ENCODE peak calls at places on chromosomes 16 and 17, in five cellular contexts. P is upper lobe of right lung; D is trophoblast cell; K is stomach; O is CD8-positive, alpha-beta T cell. G is an unnamed sample.
A peak's percentile ranks its signal among the peaks of the same experiment; 100 is the strongest.

GRCh38 chr17:45235071-45236001 is 13.7 kb downstream of the FMNL1 start:
- DNase-seq in K (peak; percentile 83), O (peak; percentile 87), P (peak; percentile 83), D (peak; percentile 84), G (peak; percentile 68)

GRCh38 chr17:29241015-29241963 is 5.4 kb upstream of the CRYBA1 start:
- DNase-seq in K (no peak), O (no peak), D (peak; percentile 95), P (no peak), G (no peak)

GRCh38 chr17:65530158-65530984 is 31.1 kb downstream of the AXIN2 start:
- DNase-seq in O (no peak), P (no peak), K (no peak), D (peak; percentile 96), G (peak; percentile 77)

GRCh38 chr16:84109598-84110325 is 7.0 kb downstream of the MBTPS1 start:
- DNase-seq in D (no peak), P (no peak), K (no peak), O (no peak), G (no peak)

GRCh38 chr16:8733849-8734540 is 59.6 kb downstream of the ABAT start:
- DNase-seq in D (no peak), K (no peak), O (no peak), P (peak; percentile 5), G (no peak)

GRCh38 chr17:16599537-16599936 is 30.5 kb upstream of the ZNF287 start:
- DNase-seq in K (no peak), P (no peak), O (no peak), D (no peak), G (peak; percentile 72)

GRCh38 chr17:358491-359133 is 6.0 kb upstream of the RPH3AL start:
- DNase-seq in P (peak; percentile 61), O (no peak), K (no peak), D (no peak), G (no peak)

GRCh38 chr17:1413281-1413791 is 13.3 kb upstream of the YWHAE start:
- DNase-seq in K (peak; percentile 89), O (no peak), P (peak; percentile 71), D (no peak), G (peak; percentile 89)

GRCh38 chr16:23826528-23827244 is 9.1 kb upstream of the PRKCB start:
- DNase-seq in D (no peak), O (peak; percentile 11), K (no peak), P (no peak), G (peak; percentile 51)

GRCh38 chr16:25925466-25925865 is 233.7 kb downstream of the HS3ST4 start:
- DNase-seq in O (no peak), D (no peak), K (no peak), P (no peak), G (no peak)

GRCh38 chr16:71933913-71934696 is 38.8 kb downstream of the IST1 start:
- DNase-seq in D (no peak), P (no peak), O (no peak), K (no peak), G (no peak)

GRCh38 chr17:35973333-35974260 is 7.7 kb downstream of the CCL16 start:
- DNase-seq in P (no peak), O (no peak), K (no peak), D (peak; percentile 36), G (peak; percentile 64)

GRCh38 chr16:66131156-66131807 is 235.2 kb upstream of the CDH5 start:
- DNase-seq in D (no peak), K (no peak), O (no peak), P (no peak), G (no peak)

GRCh38 chr16:88060524-88061219 is 109.4 kb downstream of the BANP start:
- DNase-seq in K (no peak), P (no peak), D (no peak), O (no peak), G (no peak)

GRCh38 chr16:48831081-48831722 is 221.2 kb upstream of the N4BP1 start:
- DNase-seq in D (peak; percentile 29), K (no peak), P (no peak), O (no peak), G (no peak)

GRCh38 chr17:81713004-81713555 is 996 bp downstream of the SLC25A10 start:
- DNase-seq in O (no peak), P (no peak), K (no peak), D (peak; percentile 12), G (no peak)

GRCh38 chr17:12040478-12040877 is 19.8 kb downstream of the MAP2K4 start:
- DNase-seq in D (no peak), K (no peak), P (no peak), O (no peak), G (no peak)

GRCh38 chr17:81354252-81354943 is 40.9 kb upstream of the BAHCC1 start:
- DNase-seq in K (no peak), O (no peak), P (no peak), D (no peak), G (peak; percentile 44)

GRCh38 chr16:2043980-2044451 is 3.6 kb downstream of the NTHL1 start:
- DNase-seq in P (peak; percentile 89), D (no peak), O (no peak), K (peak; percentile 71), G (no peak)

GRCh38 chr17:74785096-74785980 is 9.2 kb upstream of the NAT9 start:
- DNase-seq in D (peak; percentile 41), K (no peak), P (no peak), O (no peak), G (no peak)

GRCh38 chr16:28063611-28064061 is at the start of gene GSG1L:
- DNase-seq in D (no peak), O (no peak), K (no peak), P (no peak), G (no peak)

GRCh38 chr17:38441429-38442061 is 13.3 kb downstream of the ARHGAP23 start:
- DNase-seq in P (no peak), D (no peak), K (no peak), O (no peak), G (no peak)

GRCh38 chr17:38439436-38439835 is 11.2 kb downstream of the ARHGAP23 start:
- DNase-seq in O (no peak), K (no peak), P (no peak), D (no peak), G (no peak)

GRCh38 chr17:38442548-38442947 is 14.3 kb downstream of the ARHGAP23 start:
- DNase-seq in D (peak; percentile 35), O (no peak), P (no peak), K (no peak), G (no peak)

GRCh38 chr17:38443356-38444026 is 15.2 kb downstream of the ARHGAP23 start:
- DNase-seq in K (no peak), O (no peak), P (no peak), D (no peak), G (no peak)

DNA sequence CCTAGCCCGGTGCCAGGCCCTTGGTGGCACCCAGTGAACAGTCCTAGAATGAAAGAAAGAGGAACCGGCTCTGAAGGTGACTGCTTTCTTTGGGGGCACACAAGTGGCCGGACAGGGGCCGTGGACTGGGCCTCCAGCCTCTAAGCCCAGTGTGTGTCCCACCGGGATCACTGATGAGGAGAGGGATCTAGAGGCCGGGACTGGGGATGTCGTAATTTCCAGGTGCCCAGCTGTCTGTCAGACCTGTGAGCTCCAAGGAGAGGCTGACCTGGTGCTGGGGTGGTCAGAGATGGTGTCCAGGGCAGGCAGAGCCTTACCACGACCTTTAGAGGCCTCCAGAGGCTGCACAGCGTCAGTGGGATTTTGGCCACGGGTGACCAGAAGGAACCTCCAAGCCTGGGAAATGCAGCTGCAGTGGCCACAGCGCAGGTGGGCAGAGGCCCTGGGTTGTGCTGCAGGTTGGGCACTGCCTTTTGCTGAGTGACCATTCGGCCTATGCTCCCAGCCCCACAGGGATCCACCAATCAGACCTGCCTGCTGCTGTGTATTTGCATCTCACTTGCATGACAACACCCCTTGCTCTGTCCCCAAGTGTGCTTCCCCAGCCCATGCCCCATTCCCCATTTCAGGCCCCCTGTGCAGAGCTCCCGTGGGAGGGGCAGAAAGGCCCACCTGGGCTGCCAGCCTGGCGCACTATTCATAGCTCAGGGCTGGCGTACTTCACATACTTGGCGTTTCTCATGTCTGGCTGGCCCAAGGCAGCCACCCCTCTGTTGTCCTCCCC is 12.5 kb downstream of the ARHGAP23 start:
- DNase-seq in K (no peak), P (no peak), O (no peak), D (no peak), G (no peak)
- H3K27ac ChIP-seq in K (peak overlapping the region; percentile 52), P (no peak overlapping the region), O (no peak overlapping the region), D (no peak overlapping the region), G (no peak overlapping the region)

DNA sequence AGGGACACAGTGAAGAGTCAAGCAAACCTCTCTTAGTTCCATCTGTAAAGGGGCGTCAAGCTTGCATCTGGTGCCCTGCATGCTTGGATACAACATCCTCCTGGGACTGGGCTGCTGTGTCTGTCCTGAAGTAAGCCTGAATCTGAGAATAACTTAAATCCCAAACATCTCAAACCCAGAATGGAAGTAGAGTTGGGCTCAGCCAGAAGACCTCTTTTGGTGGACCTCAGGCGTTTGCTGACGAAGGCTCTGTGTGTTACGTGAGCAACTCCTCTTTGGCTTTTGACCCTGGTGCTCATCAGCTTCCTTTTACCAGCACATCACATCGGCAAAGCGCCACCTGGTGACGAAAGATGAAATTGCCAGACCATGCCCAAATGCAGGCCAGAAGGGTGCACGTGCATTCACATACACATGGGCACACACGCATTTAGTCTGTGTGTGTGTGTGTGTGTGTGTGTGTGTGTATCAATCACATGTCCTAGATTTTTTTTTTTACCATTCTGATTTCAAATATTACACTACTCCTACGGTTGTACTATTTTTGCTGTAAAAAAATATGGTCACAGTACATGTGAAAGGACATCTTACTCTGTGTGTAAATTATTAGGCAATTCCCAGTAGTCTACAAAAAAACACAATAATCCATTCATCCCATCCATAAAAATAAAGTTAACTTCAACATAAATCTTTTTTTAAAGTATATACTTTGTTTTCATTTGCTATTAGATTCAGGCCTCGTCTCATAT is 41.1 kb upstream of the FOXJ1 start:
- DNase-seq in O (peak; percentile 96), K (peak; percentile 91), P (peak; percentile 89), D (peak; percentile 97), G (peak; percentile 92)
- H3K4me1 ChIP-seq in O (peaks cover 73% of the 10 kb centered on the region), K (peaks cover 6% of the 10 kb centered on the region), P (no peaks in the 10 kb centered on the region), D (no peaks in the 10 kb centered on the region), G (no peaks in the 10 kb centered on the region)

GRCh38 chr16:67445913-67446907 is 15.3 kb downstream of the HSD11B2 start:
- DNase-seq in K (peak; percentile 61), O (no peak), P (no peak), D (no peak), G (peak; percentile 74)
- H3K4me3 ChIP-seq in K (no peak overlapping the region), O (no peak overlapping the region), P (no peak overlapping the region), D (no peak overlapping the region), G (no peak overlapping the region)

GRCh38 chr17:10790491-10791401 is 13.2 kb downstream of the TMEM238L start:
- DNase-seq in D (peak; percentile 62), K (peak; percentile 87), P (no peak), O (no peak), G (no peak)

GRCh38 chr17:10793256-10793655 is 10.6 kb downstream of the TMEM238L start:
- DNase-seq in D (peak; percentile 87), O (no peak), K (no peak), P (no peak), G (no peak)

GRCh38 chr17:10792156-10792555 is 11.7 kb downstream of the TMEM238L start:
- DNase-seq in P (no peak), K (peak; percentile 85), D (peak; percentile 61), O (no peak), G (peak; percentile 69)

GRCh38 chr17:10787306-10788020 is 16.4 kb downstream of the TMEM238L start:
- DNase-seq in O (no peak), P (no peak), K (no peak), D (peak; percentile 83), G (no peak)

DNA sequence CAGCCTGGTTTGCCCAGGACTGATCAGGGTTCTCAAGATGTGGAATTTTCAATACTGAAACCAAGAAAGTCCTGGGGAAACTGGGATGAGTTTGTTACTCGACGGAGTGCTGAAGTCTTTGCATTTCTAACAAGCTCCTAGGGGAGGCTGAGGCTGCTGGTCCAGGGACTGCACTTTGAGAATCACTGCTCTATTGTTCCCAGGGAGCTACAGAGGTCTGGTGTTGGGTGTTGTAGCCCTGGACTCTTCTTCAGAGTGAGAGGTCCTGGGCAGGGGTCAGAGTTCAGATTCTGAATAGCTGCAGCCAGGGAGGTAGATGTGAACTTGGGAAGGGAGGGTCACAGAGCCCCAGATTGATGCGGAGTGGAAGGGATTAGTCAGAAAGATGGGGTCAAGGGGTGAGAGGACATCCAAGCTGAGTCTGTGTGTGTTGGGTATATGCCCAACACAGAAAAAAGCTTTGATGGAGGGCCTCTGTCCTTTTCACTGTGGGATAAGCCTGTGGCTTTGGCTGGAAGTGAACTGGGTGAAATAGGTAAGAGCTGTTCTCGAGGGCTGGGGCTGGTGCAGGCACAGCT is 14.1 kb downstream of the TMEM238L start:
- DNase-seq in K (no peak), O (no peak), P (no peak), D (no peak), G (peak; percentile 60)
- H3K27ac ChIP-seq in K (peak overlapping the region; percentile 86), O (no peak overlapping the region), P (no peak overlapping the region), D (no peak overlapping the region), G (peak overlapping the region; percentile 2)

G was measured in small intestine.